ENCODE peak calls at places on chromosome 3, in ten cellular contexts. One of them, this sample, is unnamed.
A peak's percentile ranks its signal among the peaks of the same experiment; 100 is the strongest.

GRCh38 chr3:66404903-66405700 is 95.7 kb downstream of the LRIG1 start:
- DNase-seq in neuronal stem cell: no peak
- DNase-seq in AG04450: no peak
- DNase-seq in hepatocyte: no peak
- DNase-seq in PC-9: no peak
- DNase-seq in CD8-positive, alpha-beta memory T cell: no peak
- DNase-seq in uterus: no peak
- DNase-seq in heart left ventricle: no peak
- DNase-seq in right lobe of liver: no peak
- DNase-seq in coronary artery: peak; percentile 74
- DNase-seq in this sample: peak; percentile 36

GRCh38 chr3:195467641-195468390 is 25.0 kb upstream of the ACAP2 start:
- DNase-seq in neuronal stem cell: no peak
- DNase-seq in AG04450: no peak
- DNase-seq in hepatocyte: no peak
- DNase-seq in PC-9: no peak
- DNase-seq in CD8-positive, alpha-beta memory T cell: peak; percentile 37
- DNase-seq in uterus: no peak
- DNase-seq in heart left ventricle: no peak
- DNase-seq in right lobe of liver: no peak
- DNase-seq in coronary artery: no peak
- DNase-seq in this sample: no peak

GRCh38 chr3:169591159-169591951 is 72.2 kb downstream of the MECOM start:
- DNase-seq in neuronal stem cell: no peak
- DNase-seq in AG04450: no peak
- DNase-seq in hepatocyte: peak; percentile 31
- DNase-seq in PC-9: no peak
- DNase-seq in CD8-positive, alpha-beta memory T cell: no peak
- DNase-seq in uterus: no peak
- DNase-seq in heart left ventricle: no peak
- DNase-seq in right lobe of liver: no peak
- DNase-seq in coronary artery: no peak
- DNase-seq in this sample: peak; percentile 50

GRCh38 chr3:189157232-189158007 is 14.4 kb upstream of the TPRG1 start:
- DNase-seq in neuronal stem cell: no peak
- DNase-seq in AG04450: no peak
- DNase-seq in hepatocyte: no peak
- DNase-seq in PC-9: no peak
- DNase-seq in CD8-positive, alpha-beta memory T cell: no peak
- DNase-seq in uterus: no peak
- DNase-seq in heart left ventricle: no peak
- DNase-seq in right lobe of liver: no peak
- DNase-seq in coronary artery: no peak
- DNase-seq in this sample: no peak

GRCh38 chr3:27559835-27560234 is 75.7 kb upstream of the SLC4A7 start:
- DNase-seq in neuronal stem cell: no peak
- DNase-seq in AG04450: peak; percentile 52
- DNase-seq in hepatocyte: peak; percentile 17
- DNase-seq in PC-9: no peak
- DNase-seq in CD8-positive, alpha-beta memory T cell: no peak
- DNase-seq in uterus: peak; percentile 53
- DNase-seq in heart left ventricle: peak; percentile 71
- DNase-seq in right lobe of liver: no peak
- DNase-seq in coronary artery: peak; percentile 77
- DNase-seq in this sample: no peak

GRCh38 chr3:183306798-183307671 is 54.0 kb downstream of the B3GNT5 start:
- DNase-seq in neuronal stem cell: no peak
- DNase-seq in AG04450: no peak
- DNase-seq in hepatocyte: peak; percentile 87
- DNase-seq in PC-9: peak; percentile 86
- DNase-seq in CD8-positive, alpha-beta memory T cell: no peak
- DNase-seq in uterus: peak; percentile 22
- DNase-seq in heart left ventricle: peak; percentile 71
- DNase-seq in right lobe of liver: peak; percentile 68
- DNase-seq in coronary artery: no peak
- DNase-seq in this sample: peak; percentile 25

GRCh38 chr3:120170223-120170622 is 76.0 kb upstream of the GSK3B start:
- DNase-seq in neuronal stem cell: no peak
- DNase-seq in AG04450: no peak
- DNase-seq in hepatocyte: no peak
- DNase-seq in PC-9: peak; percentile 73
- DNase-seq in CD8-positive, alpha-beta memory T cell: no peak
- DNase-seq in uterus: no peak
- DNase-seq in heart left ventricle: no peak
- DNase-seq in right lobe of liver: no peak
- DNase-seq in coronary artery: no peak
- DNase-seq in this sample: no peak

GRCh38 chr3:196518999-196519737 is 4.0 kb upstream of the SMCO1 start:
- DNase-seq in neuronal stem cell: no peak
- DNase-seq in AG04450: no peak
- DNase-seq in hepatocyte: peak; percentile 46
- DNase-seq in PC-9: peak; percentile 70
- DNase-seq in CD8-positive, alpha-beta memory T cell: peak; percentile 28
- DNase-seq in uterus: peak; percentile 25
- DNase-seq in heart left ventricle: peak; percentile 65
- DNase-seq in right lobe of liver: peak; percentile 63
- DNase-seq in coronary artery: no peak
- DNase-seq in this sample: peak; percentile 76

GRCh38 chr3:139797724-139798343 is 120.1 kb upstream of the NMNAT3 start:
- DNase-seq in neuronal stem cell: peak; percentile 61
- DNase-seq in AG04450: peak; percentile 0
- DNase-seq in hepatocyte: peak; percentile 75
- DNase-seq in PC-9: peak; percentile 21
- DNase-seq in CD8-positive, alpha-beta memory T cell: no peak
- DNase-seq in uterus: no peak
- DNase-seq in heart left ventricle: no peak
- DNase-seq in right lobe of liver: no peak
- DNase-seq in coronary artery: no peak
- DNase-seq in this sample: no peak

GRCh38 chr3:49219132-49219531 is 47.7 kb downstream of the KLHDC8B start:
- DNase-seq in neuronal stem cell: no peak
- DNase-seq in AG04450: no peak
- DNase-seq in hepatocyte: no peak
- DNase-seq in PC-9: no peak
- DNase-seq in CD8-positive, alpha-beta memory T cell: no peak
- DNase-seq in uterus: no peak
- DNase-seq in heart left ventricle: no peak
- DNase-seq in right lobe of liver: no peak
- DNase-seq in coronary artery: no peak
- DNase-seq in this sample: peak; percentile 21
- H3K27ac ChIP-seq in neuronal stem cell: no peak overlapping the region
- H3K27ac ChIP-seq in AG04450: peak overlapping the region; percentile 70
- H3K27ac ChIP-seq in hepatocyte: peak overlapping the region; percentile 29
- H3K27ac ChIP-seq in PC-9: peak overlapping the region; percentile 72
- H3K27ac ChIP-seq in CD8-positive, alpha-beta memory T cell: no peak overlapping the region
- H3K27ac ChIP-seq in uterus: peak overlapping the region; percentile 69
- H3K27ac ChIP-seq in heart left ventricle: peak overlapping the region; percentile 73
- H3K27ac ChIP-seq in right lobe of liver: no peak overlapping the region
- H3K27ac ChIP-seq in coronary artery: no peak overlapping the region
- H3K27ac ChIP-seq in this sample: peak overlapping the region; percentile 49

GRCh38 chr3:123488641-123489347 is 39.9 kb upstream of the ADCY5 start:
- DNase-seq in neuronal stem cell: no peak
- DNase-seq in AG04450: no peak
- DNase-seq in hepatocyte: no peak
- DNase-seq in PC-9: no peak
- DNase-seq in CD8-positive, alpha-beta memory T cell: no peak
- DNase-seq in uterus: no peak
- DNase-seq in heart left ventricle: no peak
- DNase-seq in right lobe of liver: no peak
- DNase-seq in coronary artery: no peak
- DNase-seq in this sample: no peak
- H3K27ac ChIP-seq in neuronal stem cell: no peak overlapping the region
- H3K27ac ChIP-seq in AG04450: no peak overlapping the region
- H3K27ac ChIP-seq in hepatocyte: no peak overlapping the region
- H3K27ac ChIP-seq in PC-9: no peak overlapping the region
- H3K27ac ChIP-seq in CD8-positive, alpha-beta memory T cell: no peak overlapping the region
- H3K27ac ChIP-seq in uterus: no peak overlapping the region
- H3K27ac ChIP-seq in heart left ventricle: peak overlapping the region; percentile 67
- H3K27ac ChIP-seq in right lobe of liver: no peak overlapping the region
- H3K27ac ChIP-seq in coronary artery: peak overlapping the region; percentile 87
- H3K27ac ChIP-seq in this sample: no peak overlapping the region

GRCh38 chr3:101902041-101902440 is 52.7 kb downstream of the NFKBIZ start:
- DNase-seq in neuronal stem cell: no peak
- DNase-seq in AG04450: peak; percentile 87
- DNase-seq in hepatocyte: peak; percentile 25
- DNase-seq in PC-9: peak; percentile 34
- DNase-seq in CD8-positive, alpha-beta memory T cell: no peak
- DNase-seq in uterus: no peak
- DNase-seq in heart left ventricle: no peak
- DNase-seq in right lobe of liver: no peak
- DNase-seq in coronary artery: no peak
- DNase-seq in this sample: no peak
- H3K27ac ChIP-seq in neuronal stem cell: no peak overlapping the region
- H3K27ac ChIP-seq in AG04450: peak overlapping the region; percentile 84
- H3K27ac ChIP-seq in hepatocyte: peak overlapping the region; percentile 35
- H3K27ac ChIP-seq in PC-9: peak overlapping the region; percentile 48
- H3K27ac ChIP-seq in CD8-positive, alpha-beta memory T cell: no peak overlapping the region
- H3K27ac ChIP-seq in uterus: no peak overlapping the region
- H3K27ac ChIP-seq in heart left ventricle: no peak overlapping the region
- H3K27ac ChIP-seq in right lobe of liver: no peak overlapping the region
- H3K27ac ChIP-seq in coronary artery: no peak overlapping the region
- H3K27ac ChIP-seq in this sample: no peak overlapping the region

DNA sequence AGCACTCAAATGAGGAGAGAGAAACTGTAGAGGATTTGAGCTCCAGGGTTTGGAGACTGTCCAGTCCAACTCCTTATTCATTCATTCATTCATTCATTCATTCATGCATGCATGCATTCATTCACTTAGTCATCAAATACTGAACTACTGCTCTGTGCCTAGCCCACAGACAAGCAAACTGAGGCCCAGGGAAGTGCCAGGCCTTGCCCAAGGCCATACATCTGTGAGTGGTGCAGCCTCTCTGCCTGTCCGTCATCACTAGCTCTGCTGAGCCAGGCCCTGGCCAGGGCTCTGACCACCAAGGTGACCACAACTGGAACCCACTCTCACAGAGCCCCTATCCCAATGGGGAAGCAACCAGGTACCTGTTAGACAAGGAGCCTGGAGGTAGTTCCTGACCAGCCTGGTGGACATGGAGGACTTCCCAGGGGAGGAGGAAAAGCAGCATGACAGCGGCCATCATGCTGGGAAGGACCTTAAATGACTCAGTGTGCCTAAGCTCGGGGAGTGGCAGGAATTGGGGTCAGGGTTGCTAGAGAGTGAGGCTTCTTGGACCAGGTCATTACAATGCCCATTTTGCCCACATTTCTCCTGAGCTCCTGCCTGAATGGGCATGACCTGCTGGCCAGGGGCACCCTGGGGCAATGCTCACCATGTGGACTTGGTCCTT is 27.5 kb upstream of the RPL29 start:
- DNase-seq in neuronal stem cell: no peak
- DNase-seq in AG04450: no peak
- DNase-seq in hepatocyte: no peak
- DNase-seq in PC-9: no peak
- DNase-seq in CD8-positive, alpha-beta memory T cell: no peak
- DNase-seq in uterus: no peak
- DNase-seq in heart left ventricle: no peak
- DNase-seq in right lobe of liver: no peak
- DNase-seq in coronary artery: no peak
- DNase-seq in this sample: no peak
- H3K27ac ChIP-seq in neuronal stem cell: no peak overlapping the region
- H3K27ac ChIP-seq in AG04450: no peak overlapping the region
- H3K27ac ChIP-seq in hepatocyte: no peak overlapping the region
- H3K27ac ChIP-seq in PC-9: no peak overlapping the region
- H3K27ac ChIP-seq in CD8-positive, alpha-beta memory T cell: no peak overlapping the region
- H3K27ac ChIP-seq in uterus: peak overlapping the region; percentile 83
- H3K27ac ChIP-seq in heart left ventricle: peak overlapping the region; percentile 95
- H3K27ac ChIP-seq in right lobe of liver: no peak overlapping the region
- H3K27ac ChIP-seq in coronary artery: peak overlapping the region; percentile 99
- H3K27ac ChIP-seq in this sample: no peak overlapping the region

GRCh38 chr3:69094467-69095205 is 9.9 kb downstream of the ARL6IP5 start:
- DNase-seq in neuronal stem cell: no peak
- DNase-seq in AG04450: no peak
- DNase-seq in hepatocyte: no peak
- DNase-seq in PC-9: no peak
- DNase-seq in CD8-positive, alpha-beta memory T cell: no peak
- DNase-seq in uterus: no peak
- DNase-seq in heart left ventricle: no peak
- DNase-seq in right lobe of liver: no peak
- DNase-seq in coronary artery: no peak
- DNase-seq in this sample: no peak
- H3K27ac ChIP-seq in neuronal stem cell: no peak overlapping the region
- H3K27ac ChIP-seq in AG04450: peak overlapping the region; percentile 42
- H3K27ac ChIP-seq in hepatocyte: no peak overlapping the region
- H3K27ac ChIP-seq in PC-9: no peak overlapping the region
- H3K27ac ChIP-seq in CD8-positive, alpha-beta memory T cell: no peak overlapping the region
- H3K27ac ChIP-seq in uterus: peak overlapping the region; percentile 46
- H3K27ac ChIP-seq in heart left ventricle: peak overlapping the region; percentile 53
- H3K27ac ChIP-seq in right lobe of liver: no peak overlapping the region
- H3K27ac ChIP-seq in coronary artery: peak overlapping the region; percentile 75
- H3K27ac ChIP-seq in this sample: peak overlapping the region; percentile 73

DNA sequence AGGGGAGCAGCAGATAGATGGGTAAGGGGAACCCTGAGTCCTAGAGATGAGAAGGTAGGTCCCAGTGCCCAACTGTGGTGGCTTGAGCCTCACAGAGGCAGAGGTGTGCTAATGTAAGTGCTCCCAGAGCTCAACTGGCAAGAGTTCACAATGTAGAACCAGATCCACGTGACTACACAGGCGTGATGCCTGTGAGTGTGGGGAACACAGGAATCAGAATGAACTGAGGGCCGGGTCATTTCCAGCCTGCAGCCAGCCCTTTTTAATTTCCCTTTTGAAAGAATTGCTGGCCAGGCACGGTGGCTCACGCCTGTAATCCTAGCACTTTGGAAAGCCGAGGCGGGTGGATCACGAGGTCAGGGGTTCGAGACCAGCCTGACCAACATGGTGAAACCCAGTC is 11.0 kb downstream of the C3orf62 start:
- DNase-seq in neuronal stem cell: no peak
- DNase-seq in AG04450: no peak
- DNase-seq in hepatocyte: no peak
- DNase-seq in PC-9: no peak
- DNase-seq in CD8-positive, alpha-beta memory T cell: no peak
- DNase-seq in uterus: no peak
- DNase-seq in heart left ventricle: no peak
- DNase-seq in right lobe of liver: no peak
- DNase-seq in coronary artery: no peak
- DNase-seq in this sample: no peak
- H3K27ac ChIP-seq in neuronal stem cell: no peak overlapping the region
- H3K27ac ChIP-seq in AG04450: no peak overlapping the region
- H3K27ac ChIP-seq in hepatocyte: peak overlapping the region; percentile 61
- H3K27ac ChIP-seq in PC-9: no peak overlapping the region
- H3K27ac ChIP-seq in CD8-positive, alpha-beta memory T cell: no peak overlapping the region
- H3K27ac ChIP-seq in uterus: peak overlapping the region; percentile 71
- H3K27ac ChIP-seq in heart left ventricle: peak overlapping the region; percentile 33
- H3K27ac ChIP-seq in right lobe of liver: no peak overlapping the region
- H3K27ac ChIP-seq in coronary artery: peak overlapping the region; percentile 68
- H3K27ac ChIP-seq in this sample: peak overlapping the region; percentile 19

DNA sequence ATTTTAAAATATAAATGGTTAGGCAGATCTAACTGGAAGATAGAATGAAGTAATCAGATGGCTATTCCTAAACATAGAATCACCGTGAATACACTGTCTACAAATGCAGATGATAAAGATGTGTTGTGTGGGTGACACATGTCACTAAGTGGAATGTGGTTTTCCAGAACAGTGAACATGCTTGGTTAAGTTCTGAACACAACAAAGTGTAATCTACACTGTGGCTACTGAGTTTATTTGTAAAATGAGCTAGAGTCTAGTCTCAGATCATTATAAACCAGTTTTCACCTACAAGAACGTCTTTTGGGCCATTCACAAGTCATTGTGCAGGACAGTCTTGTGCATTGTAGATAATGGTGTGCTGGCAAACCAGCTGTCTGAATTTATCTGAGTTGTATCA is 35.3 kb downstream of the OXNAD1 start:
- DNase-seq in neuronal stem cell: no peak
- DNase-seq in AG04450: no peak
- DNase-seq in hepatocyte: no peak
- DNase-seq in PC-9: no peak
- DNase-seq in CD8-positive, alpha-beta memory T cell: peak; percentile 52
- DNase-seq in uterus: no peak
- DNase-seq in heart left ventricle: no peak
- DNase-seq in right lobe of liver: no peak
- DNase-seq in coronary artery: no peak
- DNase-seq in this sample: no peak
- H3K27ac ChIP-seq in neuronal stem cell: no peak overlapping the region
- H3K27ac ChIP-seq in AG04450: no peak overlapping the region
- H3K27ac ChIP-seq in hepatocyte: no peak overlapping the region
- H3K27ac ChIP-seq in PC-9: no peak overlapping the region
- H3K27ac ChIP-seq in CD8-positive, alpha-beta memory T cell: peak overlapping the region; percentile 34
- H3K27ac ChIP-seq in uterus: no peak overlapping the region
- H3K27ac ChIP-seq in heart left ventricle: no peak overlapping the region
- H3K27ac ChIP-seq in right lobe of liver: no peak overlapping the region
- H3K27ac ChIP-seq in coronary artery: no peak overlapping the region
- H3K27ac ChIP-seq in this sample: peak overlapping the region; percentile 70